ENCODE peak calls at places on chromosomes 7 and 10, in six cellular contexts. V, R, A, F, X and C are unnamed samples.

GRCh38 chr10:50501478-50501877 is 122.3 kb downstream of the SGMS1 start:
- DNase-seq in V (no peak), R (no peak), A (no peak), F (no peak), X (no peak), C (no peak)

GRCh38 chr7:107194051-107194450 is 25.2 kb downstream of the HBP1 start:
- DNase-seq in V (no peak), R (no peak), A (no peak), F (no peak), X (no peak), C (no peak)

GRCh38 chr10:50508315-50509051 is 115.3 kb downstream of the SGMS1 start:
- DNase-seq in V (no peak), R (no peak), A (no peak), F (no peak), X (no peak), C (no peak)

GRCh38 chr10:29646238-29646902 is 11.6 kb upstream of the SVIL start:
- DNase-seq in V (no peak), R (peak), A (no peak), F (no peak), X (peak), C (peak)

GRCh38 chr7:22859676-22860290 is 37.1 kb upstream of the TOMM7 start:
- DNase-seq in V (no peak), R (no peak), A (no peak), F (no peak), X (no peak), C (no peak)

GRCh38 chr7:112195717-112196116 is 10.5 kb downstream of the DOCK4 start:
- DNase-seq in V (no peak), R (no peak), A (no peak), F (no peak), X (no peak), C (no peak)

GRCh38 chr10:43390791-43391190 is 18.2 kb downstream of the HNRNPF start:
- DNase-seq in V (no peak), R (peak), A (no peak), F (no peak), X (no peak), C (peak)

GRCh38 chr7:105675873-105676484 is 94.7 kb upstream of the EFCAB10 start:
- DNase-seq in V (no peak), R (no peak), A (no peak), F (no peak), X (no peak), C (no peak)

GRCh38 chr7:66099232-66099550 is 15.5 kb upstream of the CRCP start:
- DNase-seq in V (no peak), R (no peak), A (no peak), F (no peak), X (no peak), C (no peak)

GRCh38 chr7:148045521-148045920 is 545.0 kb upstream of the C7orf33 start:
- DNase-seq in V (no peak), R (no peak), A (no peak), F (no peak), X (no peak), C (no peak)

GRCh38 chr7:135207739-135208416 is 3.4 kb downstream of the WDR91 start:
- DNase-seq in V (no peak), R (no peak), A (no peak), F (no peak), X (no peak), C (no peak)

GRCh38 chr7:47792521-47793121 is 155.6 kb downstream of the PKD1L1 start:
- DNase-seq in V (no peak), R (peak), A (no peak), F (no peak), X (no peak), C (peak)

GRCh38 chr7:37445064-37445723 is 3.5 kb downstream of the ELMO1 start:
- DNase-seq in V (no peak), R (no peak), A (no peak), F (no peak), X (no peak), C (no peak)